ENCODE peak calls at places on chromosomes 11 and 22, in four cellular contexts. W, G, D and T are unnamed samples.

GRCh38 chr11:121059605-121060004 is 35.7 kb downstream of the TBCEL start:
- DNase-seq in W (no peak), G (no peak), D (no peak), T (no peak)

GRCh38 chr22:19890502-19891349 is 36.1 kb upstream of the GNB1L start:
- DNase-seq in W (no peak), G (no peak), D (no peak), T (no peak)

GRCh38 chr11:69926376-69927050 is 107.3 kb upstream of the FGF3 start:
- DNase-seq in W (peak), G (peak), D (no peak), T (no peak)

GRCh38 chr11:10489444-10489785 is 34.4 kb downstream of the AMPD3 start:
- DNase-seq in W (no peak), G (no peak), D (no peak), T (no peak)

GRCh38 chr11:125313271-125314222 is 149.0 kb downstream of the PKNOX2 start:
- DNase-seq in W (no peak), G (no peak), D (no peak), T (no peak)

GRCh38 chr22:50530857-50531545 is 1.2 kb upstream of the TYMP start:
- DNase-seq in W (peak), G (peak), D (no peak), T (peak)

GRCh38 chr11:132260636-132261035 is 890.2 kb downstream of the NTM start:
- DNase-seq in W (no peak), G (no peak), D (no peak), T (no peak)

GRCh38 chr22:46078241-46079092 is 71.9 kb upstream of the PPARA start:
- DNase-seq in W (peak), G (peak), D (no peak), T (no peak)

GRCh38 chr11:33402066-33402465 is 144.9 kb downstream of the HIPK3 start:
- DNase-seq in W (no peak), G (no peak), D (no peak), T (no peak)

GRCh38 chr22:16914006-16914405 is 88.8 kb upstream of the XKR3 start:
- DNase-seq in W (no peak), G (no peak), D (no peak), T (no peak)

GRCh38 chr11:92384316-92384715 is 159.7 kb downstream of the FAT3 start:
- DNase-seq in W (no peak), G (no peak), D (no peak), T (no peak)

GRCh38 chr11:108559340-108559739 is 34.2 kb downstream of the EXPH5 start:
- DNase-seq in W (no peak), G (no peak), D (peak), T (no peak)

GRCh38 chr22:47351836-47352579 is 589.6 kb downstream of the TBC1D22A start:
- DNase-seq in W (no peak), G (no peak), D (no peak), T (no peak)

GRCh38 chr22:42711895-42712837 is 8.5 kb downstream of the A4GALT start:
- DNase-seq in W (no peak), G (no peak), D (no peak), T (no peak)

GRCh38 chr22:31102441-31103081 is 4.8 kb downstream of the SELENOM start:
- DNase-seq in W (no peak), G (peak), D (peak), T (no peak)

GRCh38 chr11:7473702-7474101 is 11.6 kb upstream of the OLFML1 start:
- DNase-seq in W (no peak), G (no peak), D (no peak), T (no peak)

GRCh38 chr11:44779736-44780520 is 53.2 kb downstream of the TSPAN18 start:
- DNase-seq in W (no peak), G (no peak), D (no peak), T (no peak)

GRCh38 chr11:126338346-126339055 is 17.0 kb upstream of the ST3GAL4 start:
- DNase-seq in W (no peak), G (peak), D (no peak), T (no peak)

GRCh38 chr11:63766501-63767270 is 1.9 kb downstream of the ZFTA start:
- DNase-seq in W (no peak), G (no peak), D (no peak), T (no peak)
- H3K4me3 ChIP-seq in W (peak), G (peak), D (peak), T (no peak)

DNA sequence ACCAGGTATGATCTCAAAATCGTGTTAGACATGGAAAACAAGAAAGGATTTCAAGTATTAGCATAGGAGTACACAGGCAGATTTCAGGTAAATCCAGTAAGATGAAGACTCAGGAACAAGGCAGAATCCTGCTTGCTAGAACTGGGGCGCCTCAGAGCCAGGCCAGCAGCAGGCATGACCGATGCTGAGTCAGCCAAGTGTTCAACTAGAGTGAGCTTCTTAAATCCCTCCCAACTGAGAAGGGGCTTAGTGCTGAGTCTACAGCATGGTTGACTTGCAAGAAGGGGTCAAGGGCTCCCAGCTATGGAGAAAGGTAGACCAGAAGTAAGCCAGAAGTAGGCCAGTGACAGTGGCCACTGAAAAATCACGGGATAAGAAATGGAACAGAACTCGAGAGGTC is 12.4 kb downstream of the GRAP2 start:
- DNase-seq in W (no peak), G (no peak), D (no peak), T (no peak)
- H3K4me3 ChIP-seq in W (no peak), G (no peak), D (no peak), T (no peak)

GRCh38 chr11:106246495-106246894 is 169.0 kb downstream of the AASDHPPT start:
- DNase-seq in W (no peak), G (no peak), D (no peak), T (no peak)

GRCh38 chr11:106249857-106250256 is 172.4 kb downstream of the AASDHPPT start:
- DNase-seq in W (no peak), G (no peak), D (no peak), T (no peak)
- H3K4me3 ChIP-seq in W (no peak), G (no peak), D (no peak), T (no peak)

GRCh38 chr22:24985824-24986214 is 33.3 kb downstream of the KIAA1671 start:
- DNase-seq in W (peak), G (no peak), D (no peak), T (no peak)
- H3K4me3 ChIP-seq in W (no peak), G (no peak), D (no peak), T (no peak)

GRCh38 chr11:1834132-1834610 is 619 bp upstream of the SYT8 start:
- DNase-seq in W (no peak), G (peak), D (no peak), T (no peak)

GRCh38 chr11:1836011-1836945 is 1.5 kb downstream of the SYT8 start:
- DNase-seq in W (no peak), G (no peak), D (no peak), T (no peak)

GRCh38 chr11:1834791-1835670 is at the start of gene SYT8:
- DNase-seq in W (no peak), G (no peak), D (no peak), T (no peak)

GRCh38 chr11:1837171-1838076 is 1.4 kb upstream of the TNNI2 start:
- DNase-seq in W (no peak), G (no peak), D (no peak), T (peak)

GRCh38 chr11:1835671-1836010 is 851 bp downstream of the SYT8 start:
- DNase-seq in W (no peak), G (no peak), D (no peak), T (peak)
- H3K4me3 ChIP-seq in W (no peak), G (peak), D (no peak), T (no peak)

GRCh38 chr11:118671254-118671653 is 8.2 kb downstream of the TREH start:
- DNase-seq in W (no peak), G (no peak), D (no peak), T (no peak)

GRCh38 chr11:118674094-118674460 is 5.4 kb downstream of the TREH start:
- DNase-seq in W (no peak), G (no peak), D (no peak), T (no peak)

GRCh38 chr11:118672865-118673264 is 6.6 kb downstream of the TREH start:
- DNase-seq in W (no peak), G (no peak), D (no peak), T (no peak)

GRCh38 chr11:118670063-118670462 is 9.4 kb downstream of the TREH start:
- DNase-seq in W (no peak), G (no peak), D (no peak), T (no peak)

DNA sequence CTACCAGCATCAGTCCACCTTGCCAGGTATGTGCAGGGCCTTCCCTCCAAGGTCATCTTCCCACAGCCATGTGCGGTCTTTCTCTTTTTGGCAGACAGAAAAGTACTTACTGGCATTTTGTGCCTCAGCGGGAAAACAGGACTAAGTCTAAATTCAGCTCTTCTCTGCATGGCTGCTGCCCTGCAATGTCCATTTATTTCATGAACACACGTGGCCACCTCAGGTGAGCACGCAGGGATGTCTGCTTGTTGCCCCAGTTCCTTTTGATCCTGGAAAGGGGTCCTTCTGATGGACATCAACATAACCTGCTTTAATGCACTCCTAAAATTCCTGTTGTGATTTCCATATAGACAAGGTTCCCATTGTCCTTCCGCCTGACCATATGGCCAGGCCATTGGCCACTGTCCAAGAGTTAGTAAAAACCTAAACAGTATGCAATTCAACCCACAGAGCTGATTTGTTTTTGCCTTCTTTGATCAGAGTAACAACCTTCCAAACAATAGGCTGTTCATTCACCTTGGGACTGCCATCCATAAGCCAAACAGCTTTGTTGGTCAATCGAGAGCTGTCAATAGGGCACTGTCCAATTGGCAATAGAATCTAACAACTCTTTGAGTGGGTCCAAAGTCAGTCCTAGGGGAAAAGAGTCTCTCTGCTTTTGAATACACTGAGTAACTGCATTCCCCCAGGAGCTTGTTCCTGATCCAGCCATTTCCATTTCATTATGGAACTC is 5.9 kb downstream of the TREH start:
- DNase-seq in W (no peak), G (no peak), D (no peak), T (no peak)
- H3K4me3 ChIP-seq in W (no peak), G (no peak), D (no peak), T (no peak)

GRCh38 chr11:89355649-89356048 is 135.5 kb downstream of the NOX4 start:
- DNase-seq in W (no peak), G (no peak), D (no peak), T (no peak)
- H3K4me3 ChIP-seq in W (no peak), G (no peak), D (no peak), T (no peak)

GRCh38 chr22:40621309-40622151 is 15.0 kb downstream of the MRTFA start:
- DNase-seq in W (no peak), G (no peak), D (no peak), T (no peak)
- H3K4me3 ChIP-seq in W (no peak), G (no peak), D (no peak), T (no peak)